ENCODE peak calls at places on chromosome 12, in ten cellular contexts. G, X, L, H, D, V, C, U, E and Y are unnamed samples.

GRCh38 chr12:62581288-62582064 is 114.8 kb downstream of the MON2 start:
- DNase-seq in V (no peak), L (no peak), G (peak), D (peak), H (no peak), X (peak), E (peak), C (no peak), U (peak), Y (peak)

GRCh38 chr12:113724703-113725556 is 241.2 kb downstream of the RBM19 start:
- DNase-seq in G (no peak), V (no peak), E (no peak), H (no peak), L (no peak), C (no peak), D (no peak), X (no peak), U (no peak), Y (no peak)

GRCh38 chr12:45216983-45217485 is 1.1 kb downstream of the ANO6 start:
- DNase-seq in U (peak), H (no peak), X (no peak), D (no peak), E (no peak), C (no peak), G (no peak), V (no peak), L (no peak), Y (no peak)

GRCh38 chr12:129720618-129721017 is 183.2 kb downstream of the TMEM132D start:
- DNase-seq in G (no peak), H (no peak), E (no peak), V (no peak), X (no peak), C (no peak), L (no peak), U (no peak), D (no peak), Y (no peak)

GRCh38 chr12:101719566-101719965 is 19.7 kb downstream of the SYCP3 start:
- DNase-seq in H (no peak), L (no peak), D (no peak), X (no peak), G (peak), E (no peak), U (peak), V (no peak), C (no peak), Y (no peak)

GRCh38 chr12:30862486-30862885 is 64.1 kb upstream of the TSPAN11 start:
- DNase-seq in U (peak), C (no peak), V (no peak), X (no peak), D (peak), L (no peak), H (no peak), G (peak), E (no peak), Y (peak)

GRCh38 chr12:58356794-58357193 is 415.4 kb downstream of the ATP23 start:
- DNase-seq in X (no peak), L (no peak), C (no peak), D (no peak), U (no peak), G (no peak), H (no peak), V (no peak), E (no peak), Y (no peak)

GRCh38 chr12:7602287-7602686 is 63.4 kb downstream of the APOBEC1 start:
- DNase-seq in V (no peak), X (no peak), E (no peak), C (no peak), D (no peak), G (peak), U (peak), L (no peak), H (no peak), Y (peak)

GRCh38 chr12:60805340-60805739 is 1209.5 kb downstream of the SLC16A7 start:
- DNase-seq in D (no peak), L (no peak), E (no peak), G (no peak), X (no peak), C (no peak), U (no peak), V (no peak), H (no peak), Y (no peak)

GRCh38 chr12:34294671-34295365 is 272.5 kb downstream of the ALG10 start:
- DNase-seq in V (no peak), C (peak), L (no peak), D (peak), G (no peak), U (no peak), H (no peak), E (no peak), X (no peak), Y (no peak)

GRCh38 chr12:100020370-100020769 is 35.6 kb upstream of the ANKS1B start:
- DNase-seq in U (peak), X (no peak), H (no peak), E (no peak), G (no peak), D (no peak), C (no peak), L (no peak), V (no peak), Y (no peak)

GRCh38 chr12:85759217-85759616 is 77.0 kb downstream of the RASSF9 start:
- DNase-seq in H (no peak), L (no peak), X (no peak), E (no peak), G (no peak), D (no peak), C (no peak), V (no peak), U (no peak), Y (no peak)

GRCh38 chr12:105455250-105455649 is 124.8 kb downstream of the C12orf75 start:
- DNase-seq in D (no peak), C (no peak), G (no peak), U (no peak), V (no peak), H (no peak), X (no peak), L (no peak), E (no peak), Y (no peak)

GRCh38 chr12:16605666-16606116 is 271 bp downstream of the LMO3 start:
- DNase-seq in E (peak), X (no peak), D (no peak), V (no peak), H (no peak), G (peak), L (no peak), U (peak), C (no peak), Y (no peak)

GRCh38 chr12:1218369-1218768 is 227.3 kb downstream of the ERC1 start:
- DNase-seq in H (no peak), D (no peak), C (no peak), G (no peak), U (no peak), L (no peak), E (no peak), V (no peak), X (no peak), Y (no peak)
- H3K4me3 ChIP-seq in H (no peak), D (peak), C (no peak), G (no peak), U (no peak), L (no peak), E (no peak), V (no peak), X (no peak), Y (no peak)

DNA sequence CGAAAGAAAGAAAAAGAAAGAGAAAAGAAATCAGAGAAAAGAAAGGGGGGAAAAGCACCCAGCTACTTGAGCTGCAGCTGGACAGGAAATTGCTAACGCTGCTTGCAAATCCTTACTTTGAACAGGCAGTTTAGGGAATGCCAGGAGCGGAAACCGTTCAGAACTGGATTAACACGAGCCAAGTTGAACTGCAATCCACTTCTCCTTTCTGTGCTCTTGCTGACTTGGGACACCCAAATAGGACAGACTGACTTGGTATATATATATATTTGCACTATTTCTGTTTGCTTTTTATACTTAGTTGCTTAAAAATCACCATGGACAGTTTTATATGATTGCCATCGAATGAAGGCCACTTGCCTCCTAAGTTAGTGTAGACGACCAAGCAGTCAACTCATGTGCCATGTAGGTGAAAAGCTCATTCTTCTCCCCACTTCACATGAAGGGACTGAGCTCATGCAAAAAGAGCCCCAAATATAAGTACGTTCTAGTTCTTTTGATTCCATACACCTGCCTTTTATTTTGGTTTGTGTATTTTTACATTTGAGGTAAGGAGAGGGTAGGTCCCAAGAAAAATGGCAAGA is 5.5 kb downstream of the DUSP6 start:
- DNase-seq in X (no peak), U (peak), L (peak), D (peak), G (peak), H (no peak), V (no peak), E (peak), C (no peak), Y (no peak)
- H3K4me3 ChIP-seq in X (no peak), U (no peak), L (peak), D (peak), G (no peak), H (no peak), V (no peak), E (no peak), C (no peak), Y (peak)

GRCh38 chr12:107759410-107759809 is 1.5 kb downstream of the PRDM4 start:
- DNase-seq in H (no peak), X (peak), E (peak), G (peak), C (peak), L (peak), U (peak), V (no peak), D (no peak), Y (peak)
- H3K4me3 ChIP-seq in H (peak), X (peak), E (no peak), G (peak), C (no peak), L (peak), U (peak), V (peak), D (peak), Y (peak)

GRCh38 chr12:120834489-120835303 is 69.5 kb downstream of the SPPL3 start:
- DNase-seq in E (no peak), V (no peak), X (no peak), L (no peak), C (no peak), D (no peak), U (no peak), H (no peak), G (no peak), Y (no peak)

GRCh38 chr12:120835304-120835612 is 68.9 kb downstream of the SPPL3 start:
- DNase-seq in G (peak), D (no peak), H (no peak), U (peak), X (no peak), V (no peak), L (no peak), C (no peak), E (peak), Y (no peak)

GRCh38 chr12:120836119-120836684 is 68.0 kb downstream of the SPPL3 start:
- DNase-seq in U (no peak), V (no peak), G (no peak), X (no peak), H (no peak), L (no peak), E (no peak), D (no peak), C (no peak), Y (no peak)

GRCh38 chr12:120833849-120834248 is 70.3 kb downstream of the SPPL3 start:
- DNase-seq in D (no peak), H (no peak), L (peak), U (peak), C (no peak), G (peak), E (peak), X (peak), V (no peak), Y (no peak)

DNA sequence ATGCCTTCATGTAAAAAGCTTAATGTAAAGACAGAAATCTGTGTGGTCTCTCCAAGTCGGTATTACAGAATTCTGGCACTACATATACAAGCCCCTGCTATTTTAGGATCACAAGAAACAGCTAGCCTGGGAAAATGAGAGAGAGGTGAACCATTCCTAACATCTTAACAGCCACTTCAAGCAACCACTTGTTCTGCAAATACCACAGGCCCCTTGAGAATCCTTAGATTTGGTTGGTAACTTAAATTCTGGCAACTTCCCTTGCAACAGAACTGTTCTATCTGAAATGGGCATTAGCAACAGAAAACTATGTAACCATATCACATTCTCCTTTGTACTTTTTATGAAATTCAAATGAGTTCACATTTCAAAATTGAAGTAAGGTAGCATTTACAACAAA is 68.5 kb downstream of the SPPL3 start:
- DNase-seq in L (no peak), X (no peak), D (no peak), E (peak), C (no peak), V (no peak), G (peak), U (peak), H (no peak), Y (no peak)
- H3K4me3 ChIP-seq in L (no peak), X (no peak), D (no peak), E (no peak), C (no peak), V (no peak), G (no peak), U (no peak), H (no peak), Y (no peak)